ENCODE peak calls at places on chromosome 20, in ten cellular contexts. N is astrocyte of the spinal cord, K is endodermal cell, M is lower lobe of right lung, Z is thoracic aorta, J is AG04450, E is ovary, F is GM12865, P is breast epithelium, X is epithelial cell of esophagus. H is an unnamed sample.

GRCh38 chr20:8512003-8512402 is 379.9 kb downstream of the PLCB1 start:
- DNase-seq in N (no peak), K (no peak), M (no peak), Z (no peak), J (no peak), E (no peak), F (no peak), P (no peak), X (no peak), H (no peak)

GRCh38 chr20:58389324-58389967 is 417 bp downstream of the VAPB start:
- DNase-seq in N (peak), K (no peak), M (no peak), Z (no peak), J (no peak), E (no peak), F (peak), P (no peak), X (peak), H (no peak)

GRCh38 chr20:52748235-52748950 is 223.8 kb upstream of the TSHZ2 start:
- DNase-seq in N (no peak), K (no peak), M (no peak), Z (no peak), J (no peak), E (no peak), F (no peak), P (no peak), X (no peak), H (no peak)

GRCh38 chr20:50515471-50516106 is 5.4 kb downstream of the PTPN1 start:
- DNase-seq in N (no peak), K (no peak), M (no peak), Z (no peak), J (no peak), E (no peak), F (no peak), P (no peak), X (no peak), H (no peak)

GRCh38 chr20:7935027-7935551 is 5.2 kb downstream of the HAO1 start:
- DNase-seq in N (no peak), K (no peak), M (no peak), Z (no peak), J (no peak), E (no peak), F (peak), P (no peak), X (no peak), H (no peak)

GRCh38 chr20:51480507-51481270 is 61.8 kb downstream of the NFATC2 start:
- DNase-seq in N (no peak), K (no peak), M (no peak), Z (no peak), J (no peak), E (no peak), F (peak), P (no peak), X (no peak), H (no peak)

GRCh38 chr20:10731190-10731955 is 57.6 kb upstream of the JAG1 start:
- DNase-seq in N (no peak), K (no peak), M (no peak), Z (no peak), J (no peak), E (no peak), F (no peak), P (no peak), X (peak), H (no peak)

GRCh38 chr20:24756292-24757025 is 192.6 kb upstream of the CST7 start:
- DNase-seq in N (no peak), K (peak), M (no peak), Z (no peak), J (no peak), E (no peak), F (no peak), P (no peak), X (no peak), H (no peak)

GRCh38 chr20:46312945-46313861 is 4.9 kb upstream of the CDH22 start:
- DNase-seq in N (no peak), K (no peak), M (no peak), Z (no peak), J (no peak), E (no peak), F (no peak), P (no peak), X (no peak), H (no peak)
- H3K4me3 ChIP-seq in N (no peak), K (peak), M (no peak), Z (no peak), J (no peak), E (no peak), F (no peak), P (no peak), X (no peak), H (no peak)

GRCh38 chr20:61094581-61094980 is 157.5 kb upstream of the CDH4 start:
- DNase-seq in N (no peak), K (no peak), M (no peak), Z (no peak), J (no peak), E (no peak), F (no peak), P (no peak), X (no peak), H (no peak)
- TF ChIP-seq CTCF in N (no peak), K (no peak), M (no peak), Z (no peak), J (no peak), E (no peak), F (no peak), P (no peak), X (no peak), H (no peak)

GRCh38 chr20:48825551-48825885 is 2.3 kb downstream of the PREX1 start:
- DNase-seq in N (no peak), K (no peak), M (no peak), Z (no peak), J (no peak), E (no peak), F (no peak), P (no peak), X (no peak), H (no peak)
- H3K4me3 ChIP-seq in N (no peak), K (peak), M (peak), Z (peak), J (no peak), E (no peak), F (peak), P (peak), X (no peak), H (no peak)

GRCh38 chr20:17559338-17559737 is 10.5 kb upstream of the DSTN start:
- DNase-seq in N (no peak), K (no peak), M (peak), Z (no peak), J (no peak), E (no peak), F (no peak), P (no peak), X (no peak), H (no peak)

GRCh38 chr20:17558154-17558940 is 11.5 kb upstream of the DSTN start:
- DNase-seq in N (peak), K (peak), M (no peak), Z (peak), J (peak), E (no peak), F (no peak), P (no peak), X (peak), H (no peak)

GRCh38 chr20:17560344-17561074 is 9.4 kb upstream of the DSTN start:
- DNase-seq in N (no peak), K (no peak), M (no peak), Z (no peak), J (no peak), E (no peak), F (no peak), P (no peak), X (peak), H (no peak)

GRCh38 chr20:17557675-17558006 is 12.2 kb upstream of the DSTN start:
- DNase-seq in N (peak), K (no peak), M (no peak), Z (no peak), J (peak), E (no peak), F (no peak), P (no peak), X (peak), H (no peak)

GRCh38 chr20:17558941-17559304 is 11.0 kb upstream of the DSTN start:
- DNase-seq in N (no peak), K (no peak), M (no peak), Z (no peak), J (no peak), E (no peak), F (no peak), P (no peak), X (no peak), H (no peak)
- TF ChIP-seq CTCF in N (no peak), K (no peak), M (no peak), Z (no peak), J (no peak), E (no peak), F (no peak), P (no peak), X (no peak), H (no peak)

DNA sequence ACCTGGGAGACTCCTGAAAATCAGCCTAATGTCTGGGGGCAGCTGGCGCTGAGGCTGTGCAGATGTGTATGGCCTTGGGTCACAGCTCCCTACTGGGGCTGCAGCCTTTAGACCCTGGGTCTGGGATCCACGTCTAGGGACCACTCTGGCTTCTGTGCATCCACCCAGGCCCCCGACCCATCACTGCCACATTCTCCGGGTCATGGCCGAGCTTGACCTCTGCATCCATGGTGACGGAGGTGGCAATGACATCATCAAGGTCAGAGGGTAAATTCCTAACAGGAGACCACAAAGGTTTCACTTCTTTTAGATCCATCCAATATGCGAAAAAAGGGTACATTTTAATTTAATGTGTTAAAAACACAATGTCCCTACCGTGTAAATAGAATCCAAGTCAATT is 14.5 kb upstream of the PCMTD2 start:
- DNase-seq in N (no peak), K (no peak), M (peak), Z (no peak), J (no peak), E (no peak), F (no peak), P (peak), X (no peak), H (no peak)
- H3K4me3 ChIP-seq in N (no peak), K (no peak), M (no peak), Z (no peak), J (no peak), E (no peak), F (no peak), P (no peak), X (no peak), H (no peak)

GRCh38 chr20:3313681-3314080 is 74.7 kb upstream of the SLC4A11 start:
- DNase-seq in N (no peak), K (no peak), M (no peak), Z (no peak), J (no peak), E (no peak), F (no peak), P (no peak), X (peak), H (no peak)
- TF ChIP-seq CTCF in N (no peak), K (no peak), M (no peak), Z (no peak), J (no peak), E (no peak), F (no peak), P (no peak), X (peak), H (no peak)